ENCODE peak calls at places on chromosomes 3 and 15, in four cellular contexts. One of them, this sample, is unnamed.

GRCh38 chr15:67146214-67146613 is 80.8 kb downstream of the SMAD3 start:
- DNase-seq in H1: no peak
- DNase-seq in K562: no peak
- DNase-seq in HepG2: peak; percentile 68
- DNase-seq in this sample: no peak

GRCh38 chr15:35886765-35887164 is 340.8 kb upstream of the DPH6 start:
- DNase-seq in H1: no peak
- DNase-seq in HepG2: no peak
- DNase-seq in K562: no peak
- DNase-seq in this sample: no peak

GRCh38 chr3:4290272-4290893 is 12.8 kb upstream of the SETMAR start:
- DNase-seq in K562: peak; percentile 76
- DNase-seq in H1: no peak
- DNase-seq in HepG2: peak; percentile 10
- DNase-seq in this sample: no peak

GRCh38 chr3:112437146-112438022 is 61.9 kb downstream of the BTLA start:
- DNase-seq in K562: peak; percentile 12
- DNase-seq in HepG2: peak; percentile 9
- DNase-seq in H1: no peak
- DNase-seq in this sample: no peak

GRCh38 chr3:15102833-15103232 is 3.9 kb upstream of the RBSN start:
- DNase-seq in H1: no peak
- DNase-seq in HepG2: no peak
- DNase-seq in K562: no peak
- DNase-seq in this sample: no peak

GRCh38 chr3:195250473-195251251 is 20.3 kb downstream of the XXYLT1 start:
- DNase-seq in HepG2: no peak
- DNase-seq in H1: no peak
- DNase-seq in K562: no peak
- DNase-seq in this sample: no peak

GRCh38 chr3:64459711-64460110 is 228.1 kb downstream of the ADAMTS9 start:
- DNase-seq in H1: no peak
- DNase-seq in HepG2: no peak
- DNase-seq in K562: no peak
- DNase-seq in this sample: no peak

GRCh38 chr15:71337197-71337845 is 222.1 kb downstream of the THSD4 start:
- DNase-seq in K562: no peak
- DNase-seq in HepG2: no peak
- DNase-seq in H1: no peak
- DNase-seq in this sample: no peak

GRCh38 chr15:48541659-48542334 is 103.7 kb downstream of the FBN1 start:
- DNase-seq in K562: no peak
- DNase-seq in HepG2: no peak
- DNase-seq in H1: no peak
- DNase-seq in this sample: peak; percentile 34

GRCh38 chr15:64604319-64604718 is 143.9 kb downstream of the ZNF609 start:
- DNase-seq in HepG2: no peak
- DNase-seq in H1: no peak
- DNase-seq in K562: no peak
- DNase-seq in this sample: no peak

GRCh38 chr3:125194849-125195601 is 17.5 kb downstream of the SLC12A8 start:
- DNase-seq in HepG2: no peak
- DNase-seq in K562: no peak
- DNase-seq in H1: no peak
- DNase-seq in this sample: no peak

GRCh38 chr3:194440756-194441155 is 41.7 kb upstream of the GP5 start:
- DNase-seq in K562: no peak
- DNase-seq in HepG2: no peak
- DNase-seq in H1: no peak
- DNase-seq in this sample: no peak

GRCh38 chr3:101779808-101780366 is 876 bp downstream of the NXPE3 start:
- DNase-seq in K562: peak; percentile 5
- DNase-seq in HepG2: no peak
- DNase-seq in H1: no peak
- DNase-seq in this sample: no peak

GRCh38 chr3:153138267-153139210 is 23.5 kb upstream of the RAP2B start:
- DNase-seq in HepG2: peak; percentile 97
- DNase-seq in K562: peak; percentile 17
- DNase-seq in H1: no peak
- DNase-seq in this sample: peak; percentile 89

GRCh38 chr3:52210550-52211046 is 12.6 kb downstream of the ALAS1 start:
- DNase-seq in H1: no peak
- DNase-seq in K562: no peak
- DNase-seq in HepG2: peak; percentile 96
- DNase-seq in this sample: no peak

GRCh38 chr3:123765475-123766166 is 118.5 kb downstream of the MYLK start:
- DNase-seq in HepG2: peak; percentile 52
- DNase-seq in H1: no peak
- DNase-seq in K562: no peak
- DNase-seq in this sample: no peak

GRCh38 chr3:27479816-27480543 is 4.2 kb downstream of the SLC4A7 start:
- DNase-seq in K562: no peak
- DNase-seq in H1: no peak
- DNase-seq in HepG2: no peak
- DNase-seq in this sample: no peak

GRCh38 chr3:98967758-98968157 is 66.3 kb upstream of the DCBLD2 start:
- DNase-seq in HepG2: no peak
- DNase-seq in H1: no peak
- DNase-seq in K562: no peak
- DNase-seq in this sample: no peak

GRCh38 chr3:81621277-81621676 is 140.2 kb downstream of the GBE1 start:
- DNase-seq in H1: no peak
- DNase-seq in HepG2: no peak
- DNase-seq in K562: no peak
- DNase-seq in this sample: no peak

GRCh38 chr3:4551826-4552442 is 58.8 kb downstream of the ITPR1 start:
- DNase-seq in K562: no peak
- DNase-seq in HepG2: no peak
- DNase-seq in H1: no peak
- DNase-seq in this sample: no peak

GRCh38 chr3:112302881-112303761 is 9.1 kb upstream of the SLC9C1 start:
- DNase-seq in HepG2: no peak
- DNase-seq in H1: peak; percentile 69
- DNase-seq in K562: no peak
- DNase-seq in this sample: no peak

GRCh38 chr15:72285402-72285801 is 13.0 kb upstream of the PARP6 start:
- DNase-seq in H1: peak; percentile 19
- DNase-seq in HepG2: no peak
- DNase-seq in K562: no peak
- DNase-seq in this sample: no peak

GRCh38 chr3:106945435-106945834 is 431.8 kb upstream of the CCDC54 start:
- DNase-seq in H1: no peak
- DNase-seq in HepG2: no peak
- DNase-seq in K562: no peak
- DNase-seq in this sample: no peak

GRCh38 chr15:92922405-92923002 is 22.4 kb downstream of the CHD2 start:
- DNase-seq in K562: no peak
- DNase-seq in H1: no peak
- DNase-seq in HepG2: no peak
- DNase-seq in this sample: no peak

GRCh38 chr3:155560594-155560993 is 184.3 kb downstream of the PLCH1 start:
- DNase-seq in K562: no peak
- DNase-seq in HepG2: no peak
- DNase-seq in H1: peak; percentile 36
- DNase-seq in this sample: no peak

DNA sequence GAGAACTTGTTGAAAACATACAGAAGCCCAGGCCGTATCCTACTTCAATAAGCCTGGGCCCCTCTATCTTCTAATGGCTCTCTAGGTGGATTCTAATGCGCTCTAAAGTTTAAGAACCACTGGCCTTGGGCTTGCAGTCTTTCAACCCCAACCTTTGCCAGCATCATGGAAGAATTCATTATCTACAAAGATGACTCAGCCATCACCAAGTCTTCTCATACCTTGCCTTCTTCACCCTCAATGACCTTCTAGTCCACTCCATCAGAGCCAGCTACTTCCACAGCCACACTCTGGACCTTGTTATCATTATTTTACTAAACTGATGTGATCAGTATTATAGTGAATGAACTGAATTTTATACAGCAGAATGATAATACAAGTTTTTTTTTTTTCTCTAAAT is 16.9 kb upstream of the TIPARP start:
- DNase-seq in K562: no peak
- DNase-seq in H1: no peak
- DNase-seq in HepG2: no peak
- DNase-seq in this sample: no peak
- TF ChIP-seq SRF in K562: no peak
- TF ChIP-seq SRF in H1: no peak
- TF ChIP-seq SRF in HepG2: no peak
- TF ChIP-seq SRF in this sample: no peak

GRCh38 chr3:127755305-127755681 is 67.0 kb downstream of the MGLL start:
- DNase-seq in H1: no peak
- DNase-seq in K562: no peak
- DNase-seq in HepG2: no peak
- DNase-seq in this sample: no peak

GRCh38 chr3:127751782-127752181 is 70.5 kb downstream of the MGLL start:
- DNase-seq in K562: no peak
- DNase-seq in HepG2: no peak
- DNase-seq in H1: no peak
- DNase-seq in this sample: no peak

GRCh38 chr3:127753338-127753737 is 69.0 kb downstream of the MGLL start:
- DNase-seq in H1: no peak
- DNase-seq in K562: no peak
- DNase-seq in HepG2: no peak
- DNase-seq in this sample: no peak

GRCh38 chr3:127753898-127754410 is 68.4 kb downstream of the MGLL start:
- DNase-seq in K562: no peak
- DNase-seq in HepG2: no peak
- DNase-seq in H1: no peak
- DNase-seq in this sample: no peak

GRCh38 chr3:127754411-127755304 is 67.7 kb downstream of the MGLL start:
- DNase-seq in H1: no peak
- DNase-seq in HepG2: no peak
- DNase-seq in K562: no peak
- DNase-seq in this sample: peak; percentile 84
- TF ChIP-seq CHD2 in H1: no peak
- TF ChIP-seq CHD2 in HepG2: no peak
- TF ChIP-seq CHD2 in K562: no peak
- TF ChIP-seq CHD2 in this sample: peak; percentile 47

DNA sequence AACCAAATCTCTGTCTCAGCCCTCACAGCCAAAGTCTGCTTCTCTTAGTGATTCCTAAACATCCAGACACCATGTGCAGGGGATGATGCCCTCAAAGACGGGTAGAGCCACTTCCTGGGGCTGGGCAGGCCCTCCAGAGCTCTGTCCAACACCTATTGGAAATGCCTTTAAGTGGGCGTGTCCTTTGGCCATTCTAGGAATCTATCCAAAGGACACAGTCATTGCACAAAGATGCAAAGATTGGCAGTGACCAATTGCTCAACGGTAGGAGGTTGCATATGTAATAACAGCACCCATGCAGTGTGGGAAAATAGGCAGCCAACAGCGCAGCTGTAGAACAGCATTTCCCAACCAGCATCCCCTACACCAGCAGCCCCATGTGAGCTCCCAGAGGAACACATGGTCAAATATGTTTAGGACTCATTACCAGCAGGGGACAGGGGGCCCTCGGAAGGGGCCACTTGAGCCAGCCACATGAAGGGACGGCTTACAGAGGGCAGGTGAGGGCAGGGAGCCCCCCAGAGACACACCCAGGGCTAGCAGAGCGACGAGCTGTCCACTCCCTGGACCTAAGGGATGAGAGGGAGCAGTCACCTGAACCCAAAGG is 142.8 kb upstream of the IQSEC1 start:
- DNase-seq in H1: no peak
- DNase-seq in HepG2: peak; percentile 27
- DNase-seq in K562: no peak
- DNase-seq in this sample: no peak
- TF ChIP-seq SRF in H1: no peak
- TF ChIP-seq SRF in HepG2: no peak
- TF ChIP-seq SRF in K562: no peak
- TF ChIP-seq SRF in this sample: no peak

GRCh38 chr3:23810342-23811116 is 4.8 kb downstream of the UBE2E1 start:
- DNase-seq in H1: peak; percentile 59
- DNase-seq in HepG2: peak; percentile 41
- DNase-seq in K562: peak; percentile 39
- DNase-seq in this sample: no peak

GRCh38 chr3:23809840-23810341 is 4.1 kb downstream of the UBE2E1 start:
- DNase-seq in H1: no peak
- DNase-seq in K562: peak; percentile 29
- DNase-seq in HepG2: no peak
- DNase-seq in this sample: no peak

GRCh38 chr3:23809294-23809693 is 3.5 kb downstream of the UBE2E1 start:
- DNase-seq in H1: no peak
- DNase-seq in K562: no peak
- DNase-seq in HepG2: no peak
- DNase-seq in this sample: no peak

GRCh38 chr3:23811919-23812318 is 6.2 kb downstream of the UBE2E1 start:
- DNase-seq in K562: no peak
- DNase-seq in H1: no peak
- DNase-seq in HepG2: no peak
- DNase-seq in this sample: no peak

GRCh38 chr3:23811117-23811487 is 5.3 kb downstream of the UBE2E1 start:
- DNase-seq in K562: peak; percentile 27
- DNase-seq in H1: no peak
- DNase-seq in HepG2: peak; percentile 17
- DNase-seq in this sample: no peak
- TF ChIP-seq CHD2 in K562: no peak
- TF ChIP-seq CHD2 in H1: no peak
- TF ChIP-seq CHD2 in HepG2: no peak
- TF ChIP-seq CHD2 in this sample: no peak

GRCh38 chr15:94359716-94360115 is 128.4 kb downstream of the MCTP2 start:
- DNase-seq in H1: no peak
- DNase-seq in K562: no peak
- DNase-seq in HepG2: no peak
- DNase-seq in this sample: no peak
- TF ChIP-seq SRF in H1: no peak
- TF ChIP-seq SRF in K562: no peak
- TF ChIP-seq SRF in HepG2: no peak
- TF ChIP-seq SRF in this sample: no peak

GRCh38 chr3:147574622-147575021 is 165.5 kb downstream of the ZIC1 start:
- DNase-seq in H1: no peak
- DNase-seq in HepG2: no peak
- DNase-seq in K562: no peak
- DNase-seq in this sample: no peak
- TF ChIP-seq CHD2 in H1: no peak
- TF ChIP-seq CHD2 in HepG2: no peak
- TF ChIP-seq CHD2 in K562: no peak
- TF ChIP-seq CHD2 in this sample: no peak

DNA sequence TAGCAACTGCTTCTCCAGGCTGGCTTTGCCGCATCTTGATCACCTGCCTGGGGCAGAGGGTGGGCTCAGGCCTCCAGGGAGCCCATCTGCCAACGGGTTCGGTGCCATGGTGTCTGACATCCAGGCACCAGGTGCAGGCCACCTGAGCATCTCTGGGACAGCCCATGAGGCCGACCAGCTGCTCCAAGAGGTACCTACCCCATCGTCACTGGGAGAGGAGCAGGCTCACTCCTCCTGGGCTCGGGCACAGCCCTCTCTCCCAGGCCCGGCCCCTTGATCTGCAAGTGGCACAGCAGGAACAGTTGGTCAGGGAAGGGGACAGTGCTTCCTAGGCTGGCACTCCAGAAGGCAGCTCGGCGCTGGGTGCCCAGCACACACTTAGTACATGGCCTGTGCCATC is 21.9 kb downstream of the TPRA1 start:
- DNase-seq in HepG2: no peak
- DNase-seq in H1: no peak
- DNase-seq in K562: no peak
- DNase-seq in this sample: no peak
- TF ChIP-seq SRF in HepG2: no peak
- TF ChIP-seq SRF in H1: no peak
- TF ChIP-seq SRF in K562: no peak
- TF ChIP-seq SRF in this sample: no peak